ENCODE peak calls at places on chromosome 4, in four cellular contexts. D, C, M and S are unnamed samples.

GRCh38 chr4:3423406-3423805 is 18.4 kb upstream of the HGFAC start:
- DNase-seq in D (no peak), C (no peak), M (no peak), S (no peak)

GRCh38 chr4:156388826-156389225 is 435.2 kb upstream of the CTSO start:
- DNase-seq in D (no peak), C (no peak), M (no peak), S (no peak)

GRCh38 chr4:4613126-4613465 is 71.2 kb upstream of the STX18 start:
- DNase-seq in D (no peak), C (no peak), M (no peak), S (no peak)

GRCh38 chr4:150482581-150482980 is 99.4 kb upstream of the MAB21L2 start:
- DNase-seq in D (no peak), C (no peak), M (no peak), S (no peak)

GRCh38 chr4:7332216-7333023 is 102.3 kb downstream of the PSAPL1 start:
- DNase-seq in D (peak), C (no peak), M (peak), S (no peak)

GRCh38 chr4:117560329-117560728 is 474.0 kb upstream of the NDST3 start:
- DNase-seq in D (peak), C (no peak), M (peak), S (no peak)

GRCh38 chr4:139853309-139853708 is 187.7 kb downstream of the MGST2 start:
- DNase-seq in D (no peak), C (no peak), M (no peak), S (no peak)

GRCh38 chr4:154329939-154330338 is 161.7 kb downstream of the DCHS2 start:
- DNase-seq in D (peak), C (no peak), M (no peak), S (peak)

GRCh38 chr4:7416745-7417432 is 17.8 kb downstream of the PSAPL1 start:
- DNase-seq in D (no peak), C (no peak), M (no peak), S (no peak)

GRCh38 chr4:149108626-149109025 is 666.4 kb upstream of the NR3C2 start:
- DNase-seq in D (no peak), C (no peak), M (no peak), S (no peak)
- H3K27ac ChIP-seq in D (no peak), C (no peak), M (no peak), S (no peak)

GRCh38 chr4:118755438-118756226 is 70.4 kb downstream of the METTL14 start:
- DNase-seq in D (no peak), C (no peak), M (no peak), S (no peak)
- H3K27ac ChIP-seq in D (no peak), C (no peak), M (no peak), S (no peak)

GRCh38 chr4:92121099-92121498 is 182.7 kb upstream of the GRID2 start:
- DNase-seq in D (no peak), C (no peak), M (no peak), S (no peak)
- H3K27ac ChIP-seq in D (no peak), C (no peak), M (no peak), S (no peak)

DNA sequence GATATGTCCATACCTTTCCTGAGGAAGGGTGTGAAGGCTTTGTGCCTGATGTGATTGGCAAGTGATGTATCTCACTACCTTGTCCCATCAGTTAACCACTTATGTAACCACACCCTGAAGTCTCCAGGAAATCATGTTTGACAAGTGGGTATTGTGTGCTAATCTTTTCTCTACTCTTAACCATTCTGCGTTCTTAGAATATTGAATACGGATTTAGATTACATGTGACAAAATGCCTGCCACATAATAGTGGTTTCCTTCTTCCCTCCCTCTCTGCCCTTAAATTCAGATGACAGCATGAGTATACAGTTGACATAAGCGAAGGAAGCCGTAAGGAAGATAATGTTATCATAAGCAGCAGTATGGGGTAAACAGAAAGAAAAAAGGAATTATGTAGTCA is 108.4 kb downstream of the KLHL8 start:
- DNase-seq in D (no peak), C (no peak), M (no peak), S (no peak)
- H3K27ac ChIP-seq in D (no peak), C (no peak), M (no peak), S (no peak)

GRCh38 chr4:94558392-94558920 is 106.7 kb downstream of the PDLIM5 start:
- DNase-seq in D (peak), C (no peak), M (no peak), S (no peak)

GRCh38 chr4:94562285-94562684 is 110.5 kb downstream of the PDLIM5 start:
- DNase-seq in D (no peak), C (no peak), M (no peak), S (no peak)

GRCh38 chr4:94561249-94562024 is 109.7 kb downstream of the PDLIM5 start:
- DNase-seq in D (no peak), C (no peak), M (no peak), S (no peak)

GRCh38 chr4:94564252-94564651 is 112.5 kb downstream of the PDLIM5 start:
- DNase-seq in D (no peak), C (no peak), M (no peak), S (no peak)

DNA sequence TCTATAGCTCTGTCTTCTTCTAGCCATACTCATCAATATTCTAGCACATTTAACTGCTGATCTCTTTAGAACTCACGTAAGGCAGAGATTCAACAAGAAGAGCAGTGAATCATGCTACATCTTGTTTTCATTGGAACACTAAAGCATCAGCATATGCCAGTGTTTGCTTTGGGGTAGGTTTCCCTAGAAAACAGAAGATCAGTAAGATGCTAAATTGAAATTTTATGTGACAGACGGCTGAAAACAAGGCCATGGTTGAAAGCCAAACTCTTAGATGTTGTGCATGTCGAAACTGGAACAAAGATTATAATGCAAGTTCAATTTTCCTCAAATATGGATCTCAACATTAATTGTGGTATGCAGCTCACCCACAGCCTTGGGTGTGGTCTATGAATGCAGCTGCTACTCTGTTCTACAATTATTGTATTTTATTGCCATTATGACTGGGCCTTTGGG is 107.6 kb downstream of the PDLIM5 start:
- DNase-seq in D (peak), C (no peak), M (no peak), S (no peak)
- H3K27ac ChIP-seq in D (no peak), C (no peak), M (no peak), S (peak)

DNA sequence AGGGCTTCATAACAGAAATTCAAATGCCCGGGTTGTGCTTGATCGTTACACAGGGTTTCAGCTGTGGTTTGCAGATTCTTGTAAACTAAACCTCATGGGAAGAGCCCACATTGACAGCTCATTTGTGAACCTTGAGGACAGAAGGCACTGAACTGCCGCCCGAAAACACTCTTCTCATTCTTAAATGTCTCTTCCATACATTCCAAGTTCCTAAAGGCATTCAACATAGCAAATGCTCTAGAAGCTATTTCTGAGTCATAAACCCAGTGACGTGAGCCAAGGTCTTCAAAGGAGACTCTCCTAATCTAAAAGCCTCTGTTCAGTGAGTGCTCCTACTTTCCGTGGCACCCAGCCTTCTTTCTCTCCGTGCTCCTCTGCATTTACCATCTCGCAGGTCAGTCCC is 737.8 kb upstream of the FRG1 start:
- DNase-seq in D (peak), C (no peak), M (peak), S (no peak)
- H3K27ac ChIP-seq in D (no peak), C (no peak), M (peak), S (no peak)

GRCh38 chr4:101114936-101115372 is 232.4 kb downstream of the PPP3CA start:
- DNase-seq in D (peak), C (no peak), M (no peak), S (peak)
- H3K27ac ChIP-seq in D (no peak), C (no peak), M (no peak), S (peak)